ENCODE peak calls at places on chromosomes 4 and X, in ten cellular contexts. V is SK-MEL-5; B is iris pigment epithelial cell; G is SK-N-SH; S is adipocyte; X is left cardiac atrium; A is cardiac muscle cell; E is dorsolateral prefrontal cortex; Z is activated CD4-positive, alpha-beta T cell treated with anti-CD3 and anti-CD28 coated beads for 48 hours; J is CD4-positive, CD25-positive, alpha-beta regulatory T cell. K is an unnamed sample.

GRCh38 chr4:3687538-3687937 is 78.6 kb upstream of the ADRA2C start:
- DNase-seq in V (no peak), B (no peak), G (no peak), S (no peak), X (no peak), A (no peak), E (peak; percentile 35), Z (no peak), J (no peak), K (no peak)

GRCh38 chrX:114584434-114584943 is 603 bp downstream of the HTR2C start:
- DNase-seq in V (no peak), B (no peak), G (peak; percentile 61), S (peak; percentile 8), X (no peak), A (peak; percentile 8), E (peak; percentile 39), Z (no peak), J (no peak), K (no peak)

GRCh38 chrX:70096052-70096451 is 33.8 kb downstream of the OTUD6A start:
- DNase-seq in V (peak; percentile 45), B (peak; percentile 17), G (no peak), S (no peak), X (no peak), A (peak; percentile 46), E (no peak), Z (no peak), J (peak; percentile 6), K (peak; percentile 32)

GRCh38 chr4:183996868-183997267 is 91.8 kb downstream of the STOX2 start:
- DNase-seq in V (no peak), B (peak; percentile 74), G (no peak), S (no peak), X (no peak), A (peak; percentile 20), E (no peak), Z (no peak), J (no peak), K (peak; percentile 75)

GRCh38 chr4:156939151-156939550 is 32.4 kb downstream of the PDGFC start:
- DNase-seq in V (no peak), B (no peak), G (no peak), S (no peak), X (no peak), A (no peak), E (no peak), Z (no peak), J (no peak), K (peak; percentile 84)

GRCh38 chr4:128854433-128854832 is 44.9 kb downstream of the JADE1 start:
- DNase-seq in V (no peak), B (peak; percentile 70), G (no peak), S (peak; percentile 25), X (no peak), A (peak; percentile 49), E (no peak), Z (no peak), J (peak; percentile 64), K (no peak)

GRCh38 chrX:10189317-10190268 is 32.8 kb downstream of the CLCN4 start:
- DNase-seq in V (peak; percentile 72), B (peak; percentile 60), G (peak; percentile 72), S (peak; percentile 88), X (peak; percentile 70), A (peak; percentile 69), E (peak; percentile 80), Z (peak; percentile 75), J (peak; percentile 71), K (peak; percentile 29)

GRCh38 chr4:1746265-1746691 is 25.0 kb downstream of the TACC3 start:
- DNase-seq in V (peak; percentile 77), B (peak; percentile 54), G (peak; percentile 96), S (peak; percentile 79), X (peak; percentile 81), A (peak; percentile 74), E (peak; percentile 72), Z (peak; percentile 90), J (peak; percentile 77), K (peak; percentile 42)

GRCh38 chr4:89752932-89753598 is 83.9 kb downstream of the SNCA start:
- DNase-seq in V (peak; percentile 31), B (peak; percentile 66), G (peak; percentile 33), S (peak; percentile 83), X (no peak), A (peak; percentile 80), E (no peak), Z (no peak), J (no peak), K (peak; percentile 32)

GRCh38 chr4:82428526-82428968 is 1.7 kb downstream of the HNRNPDL start:
- DNase-seq in V (no peak), B (no peak), G (no peak), S (no peak), X (no peak), A (no peak), E (no peak), Z (no peak), J (no peak), K (no peak)

GRCh38 chr4:155304375-155304774 is 72.4 kb downstream of the MAP9 start:
- DNase-seq in V (no peak), B (no peak), G (no peak), S (no peak), X (no peak), A (no peak), E (no peak), Z (no peak), J (no peak), K (peak; percentile 30)

GRCh38 chr4:168480991-168481588 is 798 bp upstream of the DDX60L start:
- DNase-seq in V (peak; percentile 76), B (peak; percentile 89), G (peak; percentile 10), S (peak; percentile 83), X (no peak), A (peak; percentile 75), E (no peak), Z (peak; percentile 34), J (peak; percentile 91), K (peak; percentile 90)

GRCh38 chr4:106038012-106038411 is 142.7 kb downstream of the NPNT start:
- DNase-seq in V (no peak), B (no peak), G (no peak), S (no peak), X (no peak), A (no peak), E (no peak), Z (no peak), J (no peak), K (no peak)